ENCODE peak calls at places on chromosomes 2 and 18, in six cellular contexts. U is cardiac fibroblast, O is BJ, Y is A549, F is K562, V is fibroblast of villous mesenchyme. H is an unnamed sample.

GRCh38 chr2:157497603-157498314 is 53.9 kb upstream of the CYTIP start:
- DNase-seq in O (no peak), U (peak), F (peak), Y (peak), V (peak), H (peak)

GRCh38 chr18:55096261-55097026 is 137.2 kb upstream of the CCDC68 start:
- DNase-seq in F (peak), Y (peak), V (peak), O (peak), U (peak), H (no peak)

GRCh38 chr18:30234755-30235154 is 807.8 kb downstream of the DSC3 start:
- DNase-seq in V (no peak), U (no peak), Y (no peak), O (no peak), F (no peak), H (no peak)

GRCh38 chr2:7007846-7008741 is 90.9 kb downstream of the RNF144A start:
- DNase-seq in Y (no peak), O (no peak), U (peak), V (peak), F (peak), H (peak)

GRCh38 chr2:188870289-188870688 is 103.9 kb upstream of the COL3A1 start:
- DNase-seq in U (peak), Y (no peak), F (no peak), O (peak), V (peak), H (peak)

GRCh38 chr18:7561907-7562460 is 5.1 kb upstream of the PTPRM start:
- DNase-seq in V (no peak), U (no peak), F (no peak), Y (no peak), O (no peak), H (no peak)

GRCh38 chr2:48736251-48736650 is 19.3 kb downstream of the LHCGR start:
- DNase-seq in U (no peak), O (no peak), F (no peak), Y (no peak), V (no peak), H (no peak)

GRCh38 chr18:37261246-37261927 is 304.2 kb downstream of the CELF4 start:
- DNase-seq in U (no peak), V (no peak), F (no peak), Y (no peak), O (no peak), H (no peak)

GRCh38 chr2:168734199-168734746 is 68.2 kb upstream of the NOSTRIN start:
- DNase-seq in O (no peak), Y (no peak), F (no peak), V (no peak), U (no peak), H (no peak)

GRCh38 chr18:39406941-39407340 is 1841.3 kb upstream of the CELF4 start:
- DNase-seq in O (no peak), U (no peak), F (no peak), Y (no peak), V (no peak), H (no peak)

GRCh38 chr2:233341296-233341695 is 13.0 kb upstream of the DGKD start:
- DNase-seq in O (no peak), U (no peak), F (no peak), Y (no peak), V (no peak), H (no peak)

GRCh38 chr2:158385646-158386045 is 70.9 kb downstream of the CCDC148 start:
- DNase-seq in V (no peak), U (no peak), F (no peak), Y (no peak), O (no peak), H (no peak)

GRCh38 chr2:140808816-140809215 is 1322.0 kb downstream of the LRP1B start:
- DNase-seq in V (no peak), Y (no peak), U (no peak), F (no peak), O (no peak), H (no peak)
- TF ChIP-seq CTCF in V (no peak), Y (peak), U (no peak), F (no peak), O (no peak), H (peak)

GRCh38 chr2:194723446-194723845 is 933.6 kb upstream of the SLC39A10 start:
- DNase-seq in O (no peak), V (no peak), Y (no peak), F (no peak), U (no peak), H (no peak)
- H3K4me3 ChIP-seq in O (no peak), V (no peak), Y (no peak), F (no peak), U (no peak), H (no peak)

GRCh38 chr2:171161425-171162289 is 964 bp upstream of the TLK1 start:
- DNase-seq in V (no peak), O (no peak), Y (no peak), F (peak), U (no peak), H (no peak)

GRCh38 chr2:171159326-171160118 is 1.2 kb downstream of the TLK1 start:
- DNase-seq in O (peak), Y (peak), F (peak), V (peak), U (peak), H (peak)

GRCh38 chr2:171158790-171159325 is 1.8 kb downstream of the TLK1 start:
- DNase-seq in V (no peak), U (no peak), O (no peak), Y (peak), F (peak), H (no peak)

GRCh38 chr2:171160119-171160629 is 519 bp downstream of the TLK1 start:
- DNase-seq in O (no peak), U (peak), F (peak), V (peak), Y (peak), H (peak)

GRCh38 chr2:171160630-171161424 is at the start of gene TLK1:
- DNase-seq in O (no peak), F (peak), Y (peak), V (peak), U (peak), H (peak)
- TF ChIP-seq CTCF in O (peak), F (peak), Y (peak), V (no peak), U (no peak), H (no peak)

DNA sequence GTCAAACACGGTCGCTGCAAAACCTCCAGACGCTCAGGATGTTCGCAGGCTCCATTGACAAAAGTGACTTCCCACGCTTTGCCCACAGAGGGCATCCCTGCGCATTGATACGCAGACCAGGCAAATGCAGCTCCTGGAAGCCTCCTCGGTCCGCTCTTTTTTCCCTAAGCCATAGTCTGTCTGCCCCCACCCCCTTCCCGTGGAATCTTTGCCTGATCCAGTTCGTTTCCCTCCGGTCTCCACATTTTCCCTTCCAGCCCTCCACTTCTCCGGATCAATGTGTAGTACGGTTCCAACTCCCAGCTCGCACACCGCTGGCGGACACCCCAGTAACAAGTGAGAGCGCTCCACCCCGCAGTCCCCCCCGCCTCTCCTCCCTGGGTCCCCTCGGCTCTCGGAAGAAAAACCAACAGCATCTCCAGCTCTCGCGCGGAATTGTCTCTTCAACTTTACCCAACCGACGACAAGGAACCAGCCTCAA is at the start of gene DCC:
- DNase-seq in O (no peak), Y (peak), V (no peak), U (peak), F (no peak), H (peak)
- H3K4me3 ChIP-seq in O (peak), Y (peak), V (no peak), U (no peak), F (no peak), H (peak)

GRCh38 chr2:62941413-62941812 is 109.2 kb upstream of the OTX1 start:
- DNase-seq in Y (no peak), O (no peak), U (no peak), F (no peak), V (no peak), H (no peak)
- TF ChIP-seq CTCF in Y (no peak), O (no peak), U (no peak), F (peak), V (no peak), H (no peak)

GRCh38 chr2:74198461-74199274 is at the start of gene MTHFD2:
- DNase-seq in F (peak), V (peak), O (peak), Y (peak), U (peak), H (peak)

GRCh38 chr2:74201596-74201995 is 3.2 kb downstream of the MTHFD2 start:
- DNase-seq in U (peak), V (peak), Y (no peak), O (no peak), F (no peak), H (no peak)

GRCh38 chr2:74199871-74200305 is 1.5 kb downstream of the MTHFD2 start:
- DNase-seq in Y (no peak), V (peak), O (no peak), F (no peak), U (peak), H (no peak)

GRCh38 chr2:74199275-74199701 is 873 bp downstream of the MTHFD2 start:
- DNase-seq in V (no peak), F (no peak), U (no peak), Y (no peak), O (no peak), H (no peak)

GRCh38 chr2:74201196-74201595 is 2.8 kb downstream of the MTHFD2 start:
- DNase-seq in V (no peak), O (no peak), F (no peak), U (no peak), Y (no peak), H (no peak)
- H3K4me3 ChIP-seq in V (peak), O (no peak), F (peak), U (no peak), Y (peak), H (no peak)

DNA sequence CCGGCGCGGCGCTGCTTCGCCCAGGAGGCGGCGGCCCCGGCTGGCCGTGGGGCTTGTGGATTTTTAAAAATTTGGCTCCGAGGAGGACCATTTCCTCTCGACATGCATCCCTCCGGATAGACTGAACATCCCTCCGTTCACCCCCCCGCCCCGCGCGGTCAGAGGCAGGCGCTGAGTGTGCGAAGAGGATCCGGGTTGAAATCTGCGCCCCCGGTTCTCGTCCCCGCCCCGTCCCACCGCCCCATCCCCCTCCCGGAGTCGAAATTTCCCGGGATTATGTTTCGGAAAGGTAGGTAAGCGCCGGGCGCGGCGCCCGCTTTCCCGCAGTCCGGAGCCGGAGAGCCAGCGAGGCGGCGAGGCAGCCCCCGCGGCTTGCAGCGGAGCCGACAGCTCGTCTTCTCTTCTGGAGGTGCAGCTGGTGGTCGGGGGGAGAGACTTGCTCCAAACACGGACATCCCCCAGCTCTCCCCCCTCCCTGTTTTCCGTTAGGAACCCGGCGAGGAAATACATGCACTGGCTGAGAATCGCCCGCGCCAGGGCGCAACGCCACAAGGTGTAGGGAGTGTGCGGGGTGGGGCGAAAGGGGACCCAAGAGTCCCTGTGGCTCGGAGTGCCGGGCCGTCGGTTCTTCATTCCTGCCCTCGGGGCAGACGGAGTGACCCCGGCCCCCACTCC is at the start of gene PRKCE:
- DNase-seq in O (no peak), Y (peak), U (peak), F (no peak), V (no peak), H (no peak)
- TF ChIP-seq CTCF in O (no peak), Y (no peak), U (no peak), F (no peak), V (no peak), H (no peak)

DNA sequence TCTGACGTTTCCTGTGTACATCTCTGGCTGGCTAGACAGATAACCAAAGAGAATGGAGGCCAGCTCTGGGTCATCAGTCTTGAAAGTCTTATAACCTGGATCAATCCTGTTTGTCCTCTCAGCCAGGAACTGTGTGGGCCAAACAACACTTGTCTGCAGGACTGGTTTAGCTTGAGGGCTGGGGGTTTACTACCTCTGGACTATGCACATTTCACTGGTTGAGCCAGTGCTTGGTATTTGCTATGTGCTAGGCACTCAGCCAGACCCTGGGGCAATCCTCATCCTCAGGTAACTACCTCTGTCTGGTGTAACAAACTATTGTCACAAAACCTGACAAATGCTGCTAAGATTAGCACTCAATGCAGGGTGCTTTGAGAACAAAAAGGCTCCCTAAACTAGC is 169.7 kb downstream of the HAUS1 start:
- DNase-seq in V (no peak), Y (no peak), U (no peak), F (no peak), O (no peak), H (no peak)
- H3K4me3 ChIP-seq in V (no peak), Y (no peak), U (no peak), F (no peak), O (no peak), H (no peak)

H was measured in astrocyte of the cerebellum.